ENCODE peak calls at places on chromosomes 12 and 14, in four cellular contexts. K is T-cell, T is substantia nigra, I is RPMI7951. M is an unnamed sample.

GRCh38 chr12:31232361-31232965 is 93.5 kb downstream of the SINHCAF start:
- DNase-seq in T (no peak), I (no peak), K (no peak), M (no peak)

GRCh38 chr12:228846-229200 is 14.9 kb upstream of the SLC6A12 start:
- DNase-seq in I (no peak), K (no peak), T (no peak), M (no peak)

GRCh38 chr14:90530523-90530922 is 133.7 kb downstream of the CALM1 start:
- DNase-seq in I (no peak), T (no peak), K (no peak), M (no peak)

GRCh38 chr14:32256606-32257005 is 53.5 kb upstream of the RNU6-8 start:
- DNase-seq in T (no peak), I (no peak), K (no peak), M (no peak)

GRCh38 chr14:56172571-56172971 is 54.4 kb downstream of the PELI2 start:
- DNase-seq in I (peak), K (no peak), T (no peak), M (no peak)

GRCh38 chr14:92785601-92786426 is 8.3 kb upstream of the GOLGA5 start:
- DNase-seq in K (no peak), I (peak), T (no peak), M (no peak)

GRCh38 chr12:55970775-55971174 is 3.1 kb upstream of the RAB5B start:
- DNase-seq in K (no peak), I (peak), T (no peak), M (no peak)

GRCh38 chr12:1500095-1500801 is 94.1 kb downstream of the FBXL14 start:
- DNase-seq in I (peak), T (peak), K (no peak), M (no peak)

GRCh38 chr12:109824731-109825130 is 8.5 kb downstream of the TRPV4 start:
- DNase-seq in T (no peak), I (no peak), K (no peak), M (no peak)

GRCh38 chr12:125239563-125239962 is 174.3 kb downstream of the AACS start:
- DNase-seq in T (no peak), I (no peak), K (no peak), M (no peak)

GRCh38 chr14:94382684-94383663 is 5.4 kb downstream of the SERPINA1 start:
- DNase-seq in I (no peak), T (no peak), K (no peak), M (no peak)

GRCh38 chr12:66945189-66945817 is 266.4 kb upstream of the GRIP1 start:
- DNase-seq in K (no peak), T (no peak), I (no peak), M (no peak)

GRCh38 chr14:89618309-89618708 is 201.3 kb upstream of the FOXN3 start:
- DNase-seq in I (peak), T (no peak), K (no peak), M (no peak)

GRCh38 chr12:116736962-116737773 is 701 bp downstream of the SPRING1 start:
- DNase-seq in I (no peak), K (no peak), T (no peak), M (no peak)

GRCh38 chr14:75292016-75292646 is 13.5 kb downstream of the FOS start:
- DNase-seq in K (no peak), I (no peak), T (no peak), M (no peak)

GRCh38 chr14:75917322-75918251 is 64.2 kb downstream of the TGFB3 start:
- DNase-seq in T (peak), I (no peak), K (no peak), M (no peak)

GRCh38 chr14:69138189-69138535 is 14.8 kb downstream of the DCAF5 start:
- DNase-seq in T (no peak), I (no peak), K (no peak), M (no peak)

GRCh38 chr12:91406920-91407341 is 224.3 kb upstream of the DCN start:
- DNase-seq in T (no peak), I (peak), K (no peak), M (no peak)

GRCh38 chr14:104972301-104973211 is 5.6 kb downstream of the AHNAK2 start:
- DNase-seq in K (peak), I (peak), T (no peak), M (no peak)

GRCh38 chr12:54136844-54137580 is 51.8 kb downstream of the SMUG1 start:
- DNase-seq in T (no peak), K (no peak), I (no peak), M (no peak)

GRCh38 chr12:14961466-14962155 is at the start of gene ARHGDIB:
- DNase-seq in T (peak), K (peak), I (peak), M (peak)

GRCh38 chr12:48001426-48002178 is 2.7 kb downstream of the COL2A1 start:
- DNase-seq in T (peak), I (peak), K (no peak), M (no peak)

GRCh38 chr12:13099066-13099909 is 4.2 kb downstream of the GSG1 start:
- DNase-seq in I (peak), T (no peak), K (no peak), M (no peak)

M was measured in CD8-positive, alpha-beta T cell.